ENCODE peak calls at places on chromosomes 3 and 15, in five cellular contexts. J is HepG2, X is K562, L is GM12878, B is H1. K is an unnamed sample.

GRCh38 chr15:101023501-101024110 is 104.4 kb downstream of the LRRK1 start:
- DNase-seq in J (no peak), X (no peak), L (no peak), B (no peak), K (no peak)

GRCh38 chr3:150399060-150399459 is 9.0 kb upstream of the TSC22D2 start:
- DNase-seq in J (no peak), X (no peak), L (no peak), B (no peak), K (no peak)

GRCh38 chr15:34606545-34606944 is 23.1 kb upstream of the GOLGA8B start:
- DNase-seq in J (no peak), X (no peak), L (no peak), B (no peak), K (no peak)

GRCh38 chr3:32297366-32297765 is 58.9 kb downstream of the CMTM8 start:
- DNase-seq in J (no peak), X (no peak), L (no peak), B (no peak), K (no peak)

GRCh38 chr3:39869890-39870289 is 60.5 kb downstream of the MYRIP start:
- DNase-seq in J (no peak), X (no peak), L (no peak), B (no peak), K (no peak)

GRCh38 chr15:69751575-69751974 is 299.0 kb downstream of the RPLP1 start:
- DNase-seq in J (no peak), X (no peak), L (peak), B (no peak), K (no peak)

GRCh38 chr3:25396686-25397085 is 31.4 kb upstream of the RARB start:
- DNase-seq in J (no peak), X (no peak), L (no peak), B (no peak), K (no peak)

GRCh38 chr15:63046927-63047760 is 4.6 kb downstream of the TPM1 start:
- DNase-seq in J (no peak), X (no peak), L (no peak), B (no peak), K (no peak)

GRCh38 chr3:179482857-179483256 is 31.6 kb upstream of the GNB4 start:
- DNase-seq in J (no peak), X (no peak), L (no peak), B (no peak), K (no peak)

GRCh38 chr15:72231847-72232461 is 964 bp upstream of the PKM start:
- DNase-seq in J (peak), X (peak), L (no peak), B (no peak), K (no peak)

GRCh38 chr3:124814620-124815421 is 72.3 kb downstream of the ITGB5 start:
- DNase-seq in J (peak), X (no peak), L (no peak), B (no peak), K (no peak)

GRCh38 chr3:13346481-13347389 is 73.4 kb downstream of the NUP210 start:
- DNase-seq in J (no peak), X (no peak), L (no peak), B (peak), K (no peak)

GRCh38 chr3:43754316-43754715 is 63.6 kb downstream of the ABHD5 start:
- DNase-seq in J (no peak), X (no peak), L (no peak), B (no peak), K (no peak)

GRCh38 chr3:117692416-117692995 is 982.9 kb downstream of the TUSC7 start:
- DNase-seq in J (no peak), X (no peak), L (no peak), B (no peak), K (no peak)

GRCh38 chr15:71374607-71375352 is 259.5 kb downstream of the THSD4 start:
- DNase-seq in J (no peak), X (no peak), L (no peak), B (no peak), K (no peak)

GRCh38 chr15:56076651-56077050 is 83.2 kb upstream of the NEDD4 start:
- DNase-seq in J (no peak), X (no peak), L (no peak), B (no peak), K (no peak)

GRCh38 chr15:27454281-27455060 is 483.5 kb downstream of the GABRG3 start:
- DNase-seq in J (no peak), X (peak), L (no peak), B (no peak), K (no peak)

GRCh38 chr3:65963787-65964707 is 74.7 kb downstream of the MAGI1 start:
- DNase-seq in J (peak), X (no peak), L (peak), B (no peak), K (peak)

GRCh38 chr3:46656778-46657556 is 36.5 kb downstream of the ALS2CL start:
- DNase-seq in J (no peak), X (no peak), L (no peak), B (peak), K (no peak)

GRCh38 chr3:187878776-187879524 is 133.7 kb upstream of the BCL6 start:
- DNase-seq in J (no peak), X (no peak), L (no peak), B (no peak), K (no peak)

GRCh38 chr3:101085752-101086151 is 92.5 kb upstream of the ABI3BP start:
- DNase-seq in J (no peak), X (no peak), L (no peak), B (no peak), K (no peak)

GRCh38 chr3:121660356-121661171 is at the start of gene HCLS1:
- DNase-seq in J (no peak), X (no peak), L (peak), B (no peak), K (no peak)

GRCh38 chr15:41698779-41699178 is 38.6 kb downstream of the MGA start:
- DNase-seq in J (no peak), X (no peak), L (no peak), B (no peak), K (no peak)

GRCh38 chr15:47675735-47676134 is 41.6 kb upstream of the SEMA6D start:
- DNase-seq in J (no peak), X (no peak), L (no peak), B (no peak), K (no peak)

GRCh38 chr15:82137261-82137660 is 91.4 kb upstream of the MEX3B start:
- DNase-seq in J (no peak), X (no peak), L (no peak), B (no peak), K (no peak)

GRCh38 chr3:189372205-189372764 is 200.5 kb downstream of the TPRG1 start:
- DNase-seq in J (no peak), X (no peak), L (no peak), B (no peak), K (no peak)

GRCh38 chr15:92112711-92113110 is 259.2 kb downstream of the SLCO3A1 start:
- DNase-seq in J (no peak), X (no peak), L (no peak), B (no peak), K (no peak)

GRCh38 chr15:56672721-56673120 is 60.6 kb downstream of the ZNF280D start:
- DNase-seq in J (no peak), X (no peak), L (no peak), B (no peak), K (no peak)

GRCh38 chr3:8436667-8437287 is 64.8 kb upstream of the LMCD1 start:
- DNase-seq in J (no peak), X (no peak), L (no peak), B (no peak), K (no peak)

GRCh38 chr15:90059208-90059985 is 42.9 kb downstream of the IDH2 start:
- DNase-seq in J (peak), X (peak), L (peak), B (peak), K (no peak)

GRCh38 chr15:40471778-40472130 is 970 bp downstream of the CHST14 start:
- DNase-seq in J (peak), X (no peak), L (no peak), B (no peak), K (no peak)

GRCh38 chr3:63862804-63863149 is 828 bp downstream of the THOC7 start:
- DNase-seq in J (peak), X (no peak), L (no peak), B (no peak), K (no peak)
- TF ChIP-seq SP1 in J (no peak), X (no peak), L (no peak), B (no peak), K (no peak)

GRCh38 chr15:31523027-31523654 is 196.5 kb downstream of the KLF13 start:
- DNase-seq in J (no peak), X (no peak), L (no peak), B (no peak), K (no peak)

GRCh38 chr15:31522056-31522455 is 195.4 kb downstream of the KLF13 start:
- DNase-seq in J (no peak), X (no peak), L (no peak), B (no peak), K (no peak)

GRCh38 chr15:31525988-31526665 is 199.5 kb downstream of the KLF13 start:
- DNase-seq in J (no peak), X (no peak), L (no peak), B (no peak), K (no peak)

GRCh38 chr15:31525296-31525695 is 198.7 kb downstream of the KLF13 start:
- DNase-seq in J (no peak), X (no peak), L (no peak), B (no peak), K (no peak)

GRCh38 chr15:31523655-31524049 is 197.0 kb downstream of the KLF13 start:
- DNase-seq in J (peak), X (no peak), L (no peak), B (no peak), K (no peak)
- TF ChIP-seq POLR2A in J (no peak), X (no peak), L (no peak), B (no peak), K (no peak)

GRCh38 chr3:182962162-182962561 is 18.2 kb downstream of the DCUN1D1 start:
- DNase-seq in J (no peak), X (no peak), L (no peak), B (no peak), K (no peak)

GRCh38 chr3:182967218-182968204 is 12.8 kb downstream of the DCUN1D1 start:
- DNase-seq in J (no peak), X (no peak), L (no peak), B (no peak), K (no peak)

GRCh38 chr3:182959474-182960350 is 20.6 kb downstream of the DCUN1D1 start:
- DNase-seq in J (no peak), X (no peak), L (no peak), B (no peak), K (no peak)

GRCh38 chr3:182965861-182966366 is 14.4 kb downstream of the DCUN1D1 start:
- DNase-seq in J (no peak), X (no peak), L (no peak), B (no peak), K (no peak)

DNA sequence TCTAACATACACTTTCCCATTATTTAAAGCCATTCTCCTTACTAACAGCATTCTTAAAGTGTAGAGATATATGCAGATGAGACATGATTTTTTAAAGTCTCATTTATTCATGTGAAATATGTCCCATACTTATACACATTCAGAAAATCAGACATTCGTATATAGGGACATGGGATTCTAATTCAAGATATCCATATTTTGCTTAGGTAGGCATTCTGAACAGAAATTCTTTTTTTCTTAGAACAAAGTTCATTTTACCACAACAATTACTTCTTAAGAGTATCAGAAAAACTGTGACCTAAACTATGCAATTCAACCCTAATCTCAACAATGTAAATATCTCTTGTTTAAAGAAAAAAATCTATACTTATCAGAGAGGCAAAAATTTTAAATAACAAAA is 16.2 kb downstream of the DCUN1D1 start:
- DNase-seq in J (no peak), X (no peak), L (no peak), B (no peak), K (no peak)
- TF ChIP-seq SP1 in J (no peak), X (no peak), L (no peak), B (no peak), K (no peak)

DNA sequence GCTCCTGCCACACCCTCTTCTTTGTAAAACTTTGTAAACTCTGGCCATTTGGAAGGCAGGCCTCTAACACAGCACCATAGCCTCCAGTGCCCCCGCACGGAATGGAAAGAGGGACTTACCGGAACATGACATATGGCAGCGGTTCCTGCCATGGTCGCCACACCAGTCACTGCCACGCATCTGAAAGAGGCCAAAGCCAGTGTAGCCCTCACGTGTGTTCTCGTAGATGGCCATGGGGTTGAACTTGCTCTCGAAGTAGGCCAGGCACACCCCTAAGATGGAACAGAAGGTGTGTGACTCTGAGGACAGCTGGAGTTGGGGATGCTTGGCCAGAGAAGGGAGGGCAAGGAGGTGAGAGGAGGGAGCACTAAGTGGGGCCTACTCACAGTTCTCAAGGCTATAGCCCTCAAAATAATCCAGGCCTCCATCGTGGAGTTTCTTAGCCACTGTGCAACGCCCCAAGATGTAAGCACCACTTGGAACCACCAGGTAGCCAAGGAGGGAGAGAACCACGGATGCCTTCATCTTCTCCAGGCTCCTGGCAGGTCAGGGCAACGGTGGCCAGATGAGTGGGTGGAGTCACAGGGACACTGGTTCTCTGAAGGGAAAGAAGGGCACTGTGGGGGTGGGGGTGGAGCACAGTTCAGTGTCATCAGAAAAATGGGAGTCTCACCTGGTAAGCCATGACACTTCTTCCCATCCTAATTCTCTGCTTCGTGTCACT is 3.5 kb downstream of the LYZL4 start:
- DNase-seq in J (no peak), X (no peak), L (no peak), B (no peak), K (no peak)
- TF ChIP-seq POLR2A in J (no peak), X (no peak), L (no peak), B (no peak), K (no peak)

DNA sequence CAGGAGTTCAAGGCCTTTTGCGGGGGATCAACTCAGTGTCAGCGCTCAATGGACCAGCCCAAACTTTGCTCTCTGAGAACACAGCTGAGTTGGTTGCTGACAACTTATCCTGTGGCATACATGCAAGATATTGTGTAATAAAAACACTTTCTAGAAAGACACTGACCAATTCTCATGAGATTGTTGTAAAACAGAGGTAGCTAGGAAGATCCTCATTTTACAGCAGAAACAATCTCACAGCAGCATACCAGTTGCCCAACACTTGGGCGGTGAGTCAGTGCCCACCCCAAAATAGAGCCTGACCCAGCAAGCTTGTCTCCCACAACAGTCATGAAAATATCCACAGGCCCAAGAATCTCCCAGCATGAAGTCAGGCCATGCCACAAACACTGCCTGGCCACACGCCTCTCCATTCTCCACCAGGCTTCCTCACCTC is 18.2 kb downstream of the KLHL6 start:
- DNase-seq in J (no peak), X (no peak), L (no peak), B (no peak), K (no peak)
- TF ChIP-seq SP1 in J (no peak), X (no peak), L (no peak), B (no peak), K (no peak)

K was measured in HCT116.